ENCODE peak calls at places on chromosomes 7 and 10, in seven cellular contexts. Q is Calu3, R is GM06990, P is mammary epithelial cell, U is OCI-LY7, H is neural crest cell, C is body of pancreas. G is an unnamed sample.

GRCh38 chr7:234712-235553 is 42.6 kb downstream of the FAM20C start:
- DNase-seq in U (no peak), H (no peak), C (peak; percentile 74), Q (peak; percentile 67), R (no peak), P (peak; percentile 29), G (no peak)

GRCh38 chr7:151056286-151057037 is 1.2 kb downstream of the CDK5 start:
- DNase-seq in R (no peak), U (peak; percentile 14), C (no peak), H (no peak), Q (no peak), P (peak; percentile 21), G (peak; percentile 61)

GRCh38 chr7:2529161-2530075 is 9.8 kb downstream of the LFNG start:
- DNase-seq in H (no peak), P (no peak), Q (peak; percentile 84), R (peak; percentile 59), C (peak; percentile 79), U (peak; percentile 76), G (peak; percentile 71)

GRCh38 chr7:17422966-17423365 is 124.5 kb downstream of the AHR start:
- DNase-seq in U (no peak), C (no peak), R (no peak), P (no peak), H (no peak), Q (no peak), G (no peak)

GRCh38 chr7:70060298-70061068 is 462.2 kb downstream of the AUTS2 start:
- DNase-seq in P (no peak), C (no peak), H (no peak), U (no peak), R (no peak), Q (no peak), G (no peak)

GRCh38 chr7:7707756-7708310 is 10.6 kb downstream of the RPA3 start:
- DNase-seq in C (no peak), H (no peak), R (no peak), U (no peak), Q (no peak), P (peak; percentile 8), G (no peak)

GRCh38 chr7:130420943-130421578 is 19.8 kb downstream of the CEP41 start:
- DNase-seq in P (peak; percentile 20), H (no peak), U (no peak), Q (no peak), R (no peak), C (no peak), G (no peak)

GRCh38 chr7:25007668-25008067 is 27.7 kb upstream of the OSBPL3 start:
- DNase-seq in C (no peak), U (no peak), Q (no peak), P (no peak), R (no peak), H (no peak), G (no peak)

GRCh38 chr7:7190142-7190541 is 7.8 kb downstream of the C1GALT1 start:
- DNase-seq in H (no peak), P (no peak), C (no peak), U (no peak), R (no peak), Q (no peak), G (no peak)

GRCh38 chr7:50166997-50167961 is 74.2 kb upstream of the ZPBP start:
- DNase-seq in H (no peak), P (no peak), C (no peak), U (peak; percentile 84), Q (no peak), R (peak; percentile 25), G (no peak)

GRCh38 chr10:58017719-58018367 is 249.9 kb downstream of the IPMK start:
- DNase-seq in R (no peak), Q (peak; percentile 26), P (peak; percentile 70), U (no peak), H (no peak), C (no peak), G (no peak)

GRCh38 chr7:120964088-120964487 is 13.5 kb downstream of the ING3 start:
- DNase-seq in R (no peak), U (no peak), Q (no peak), P (no peak), H (no peak), C (no peak), G (no peak)

GRCh38 chr7:157439761-157440160 is 103.0 kb downstream of the DNAJB6 start:
- DNase-seq in R (no peak), P (no peak), H (no peak), Q (no peak), U (no peak), C (no peak), G (no peak)

GRCh38 chr10:11595395-11595692 is 16.1 kb downstream of the USP6NL start:
- DNase-seq in H (no peak), P (peak; percentile 18), R (no peak), Q (no peak), C (no peak), U (no peak), G (no peak)

GRCh38 chr7:1452205-1452604 is 7.1 kb downstream of the MICALL2 start:
- DNase-seq in U (no peak), P (peak; percentile 42), C (no peak), Q (no peak), R (no peak), H (peak; percentile 52), G (no peak)

GRCh38 chr7:107972075-107972482 is 30.9 kb downstream of the LAMB1 start:
- DNase-seq in Q (no peak), R (no peak), C (peak; percentile 75), H (no peak), U (no peak), P (no peak), G (no peak)

GRCh38 chr7:46649896-46650295 is 728.8 kb upstream of the IGFBP3 start:
- DNase-seq in C (no peak), H (no peak), P (no peak), U (no peak), Q (no peak), R (no peak), G (no peak)

GRCh38 chr7:30888783-30889182 is 22.9 kb upstream of the AQP1 start:
- DNase-seq in C (peak; percentile 47), R (no peak), P (peak; percentile 70), Q (peak; percentile 42), U (no peak), H (no peak), G (no peak)

GRCh38 chr10:5462841-5463293 is 36.5 kb downstream of the CALML5 start:
- DNase-seq in U (no peak), R (no peak), Q (no peak), H (no peak), C (no peak), P (no peak), G (no peak)

GRCh38 chr7:6178273-6179029 is 94.0 kb downstream of the CYTH3 start:
- DNase-seq in Q (no peak), H (no peak), C (peak; percentile 53), P (no peak), U (no peak), R (no peak), G (no peak)

GRCh38 chr7:125563964-125564529 is 634.4 kb upstream of the POT1 start:
- DNase-seq in C (no peak), P (no peak), U (no peak), H (no peak), R (no peak), Q (no peak), G (no peak)

DNA sequence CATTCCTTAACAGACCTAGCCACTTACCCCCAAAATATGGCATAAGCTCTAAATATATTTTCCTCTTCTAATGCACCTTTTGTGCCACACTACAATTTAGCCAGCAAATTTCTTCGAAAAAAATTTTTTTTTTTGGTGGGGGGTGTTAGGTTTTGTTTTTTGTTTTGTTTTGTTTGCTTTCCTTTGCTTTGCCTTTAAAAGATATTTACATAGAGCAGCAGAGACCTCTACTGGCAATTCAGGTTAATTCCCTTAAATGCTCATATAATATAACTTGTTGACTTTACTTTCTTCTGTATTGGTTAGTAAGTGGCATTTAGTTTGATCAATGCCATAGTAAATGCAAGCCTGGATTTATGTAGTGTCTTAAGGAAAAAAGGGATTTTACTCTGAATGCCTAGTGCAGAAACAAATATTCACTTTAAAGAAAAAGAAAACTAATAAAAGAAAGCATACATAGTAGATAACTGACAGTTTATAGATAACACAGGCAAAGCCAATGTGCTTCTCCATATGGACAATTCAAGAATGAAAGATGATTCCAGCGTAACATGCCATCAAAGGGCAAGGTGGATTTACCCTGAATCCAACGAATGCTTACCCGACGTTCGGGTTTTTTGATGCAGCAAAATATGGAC is 1250.6 kb downstream of the GATA3 start:
- DNase-seq in Q (no peak), P (no peak), R (no peak), C (no peak), U (peak; percentile 11), H (no peak), G (no peak)
- TF ChIP-seq CTCF in Q (peak; percentile 25), P (peak; percentile 50), R (peak; percentile 51), C (peak; percentile 21), U (peak; percentile 78), H (peak; percentile 74), G (no peak)

GRCh38 chr7:55571534-55572377 is 546 bp downstream of the VOPP1 start:
- DNase-seq in H (peak; percentile 58), Q (peak; percentile 74), R (peak; percentile 83), C (peak; percentile 63), U (peak; percentile 75), P (peak; percentile 45), G (peak; percentile 86)
- TF ChIP-seq CTCF in H (peak; percentile 21), Q (peak; percentile 33), R (no peak), C (no peak), U (no peak), P (no peak), G (no peak)

GRCh38 chr10:29119374-29119773 is 169.5 kb upstream of the LYZL1 start:
- DNase-seq in R (no peak), P (no peak), H (peak; percentile 63), C (peak; percentile 14), Q (peak; percentile 66), U (no peak), G (peak; percentile 86)
- TF ChIP-seq CTCF in R (peak; percentile 26), P (peak; percentile 30), H (peak; percentile 56), C (no peak), Q (peak; percentile 44), U (peak; percentile 66), G (peak; percentile 21)

GRCh38 chr7:74119831-74120230 is 36.2 kb downstream of the LIMK1 start:
- DNase-seq in H (no peak), U (no peak), C (no peak), Q (no peak), R (no peak), P (no peak), G (no peak)

GRCh38 chr7:74115326-74115725 is 31.7 kb downstream of the LIMK1 start:
- DNase-seq in C (no peak), H (no peak), U (no peak), Q (no peak), P (no peak), R (no peak), G (no peak)
- TF ChIP-seq CTCF in C (no peak), H (no peak), U (peak; percentile 43), Q (no peak), P (no peak), R (no peak), G (no peak)

GRCh38 chr7:4738711-4739527 is 36.5 kb upstream of the AP5Z1 start:
- DNase-seq in P (no peak), H (peak; percentile 11), R (no peak), Q (no peak), C (peak; percentile 52), U (no peak), G (no peak)
- TF ChIP-seq CTCF in P (no peak), H (no peak), R (no peak), Q (no peak), C (no peak), U (no peak), G (no peak)

G was measured in mucosa of descending colon.